ENCODE peak calls at places on chromosomes 1 and 21, in six cellular contexts. One of them, this sample, is unnamed.
A peak's percentile ranks its signal among the peaks of the same experiment; 100 is the strongest.

GRCh38 chr1:9993571-9994075 is 3.4 kb upstream of the RBP7 start:
- DNase-seq in GM23338: no peak
- DNase-seq in GM23248: no peak
- DNase-seq in PC-3: no peak
- DNase-seq in neural progenitor cell: no peak
- DNase-seq in MM.1S: no peak
- DNase-seq in this sample: no peak

GRCh38 chr1:43541721-43542401 is 11.2 kb downstream of the PTPRF start:
- DNase-seq in GM23338: no peak
- DNase-seq in GM23248: peak; percentile 52
- DNase-seq in PC-3: no peak
- DNase-seq in neural progenitor cell: no peak
- DNase-seq in MM.1S: no peak
- DNase-seq in this sample: no peak

GRCh38 chr1:218867941-218868656 is 305.6 kb upstream of the LYPLAL1 start:
- DNase-seq in GM23338: no peak
- DNase-seq in GM23248: no peak
- DNase-seq in PC-3: no peak
- DNase-seq in neural progenitor cell: no peak
- DNase-seq in MM.1S: no peak
- DNase-seq in this sample: no peak

GRCh38 chr1:220527279-220528048 is 472 bp upstream of the MARK1 start:
- DNase-seq in GM23338: peak; percentile 46
- DNase-seq in GM23248: peak; percentile 15
- DNase-seq in PC-3: peak; percentile 20
- DNase-seq in neural progenitor cell: peak; percentile 38
- DNase-seq in MM.1S: no peak
- DNase-seq in this sample: no peak

GRCh38 chr1:53315456-53316048 is 12.3 kb downstream of the LRP8 start:
- DNase-seq in GM23338: no peak
- DNase-seq in GM23248: no peak
- DNase-seq in PC-3: no peak
- DNase-seq in neural progenitor cell: no peak
- DNase-seq in MM.1S: no peak
- DNase-seq in this sample: no peak

GRCh38 chr1:98700228-98700627 is 38.7 kb downstream of the SNX7 start:
- DNase-seq in GM23338: no peak
- DNase-seq in GM23248: no peak
- DNase-seq in PC-3: peak; percentile 71
- DNase-seq in neural progenitor cell: no peak
- DNase-seq in MM.1S: no peak
- DNase-seq in this sample: no peak

GRCh38 chr1:182431278-182431677 is 18.7 kb upstream of the RGSL1 start:
- DNase-seq in GM23338: no peak
- DNase-seq in GM23248: no peak
- DNase-seq in PC-3: no peak
- DNase-seq in neural progenitor cell: peak; percentile 30
- DNase-seq in MM.1S: no peak
- DNase-seq in this sample: no peak

GRCh38 chr1:201709564-201710295 is 119.2 kb upstream of the IPO9 start:
- DNase-seq in GM23338: peak; percentile 87
- DNase-seq in GM23248: peak; percentile 85
- DNase-seq in PC-3: peak; percentile 65
- DNase-seq in neural progenitor cell: peak; percentile 83
- DNase-seq in MM.1S: peak; percentile 71
- DNase-seq in this sample: peak; percentile 71

GRCh38 chr1:91582431-91582921 is 81.8 kb downstream of the CDC7 start:
- DNase-seq in GM23338: no peak
- DNase-seq in GM23248: peak; percentile 95
- DNase-seq in PC-3: peak; percentile 89
- DNase-seq in neural progenitor cell: no peak
- DNase-seq in MM.1S: no peak
- DNase-seq in this sample: no peak

GRCh38 chr1:154953611-154954038 is 2.3 kb downstream of the PBXIP1 start:
- DNase-seq in GM23338: no peak
- DNase-seq in GM23248: no peak
- DNase-seq in PC-3: no peak
- DNase-seq in neural progenitor cell: no peak
- DNase-seq in MM.1S: peak; percentile 67
- DNase-seq in this sample: no peak

GRCh38 chr1:219277304-219277840 is 103.7 kb downstream of the LYPLAL1 start:
- DNase-seq in GM23338: no peak
- DNase-seq in GM23248: no peak
- DNase-seq in PC-3: no peak
- DNase-seq in neural progenitor cell: no peak
- DNase-seq in MM.1S: no peak
- DNase-seq in this sample: no peak

GRCh38 chr1:203351037-203351625 is at the start of gene FMOD:
- DNase-seq in GM23338: peak; percentile 71
- DNase-seq in GM23248: peak; percentile 74
- DNase-seq in PC-3: no peak
- DNase-seq in neural progenitor cell: peak; percentile 40
- DNase-seq in MM.1S: no peak
- DNase-seq in this sample: no peak

GRCh38 chr1:38571726-38572125 is 287.8 kb downstream of the RRAGC start:
- DNase-seq in GM23338: no peak
- DNase-seq in GM23248: no peak
- DNase-seq in PC-3: no peak
- DNase-seq in neural progenitor cell: no peak
- DNase-seq in MM.1S: no peak
- DNase-seq in this sample: no peak

GRCh38 chr1:119101563-119101962 is 38.9 kb downstream of the WARS2 start:
- DNase-seq in GM23338: no peak
- DNase-seq in GM23248: peak; percentile 75
- DNase-seq in PC-3: no peak
- DNase-seq in neural progenitor cell: no peak
- DNase-seq in MM.1S: no peak
- DNase-seq in this sample: no peak

GRCh38 chr1:209105769-209106168 is 477.7 kb upstream of the CAMK1G start:
- DNase-seq in GM23338: no peak
- DNase-seq in GM23248: no peak
- DNase-seq in PC-3: no peak
- DNase-seq in neural progenitor cell: no peak
- DNase-seq in MM.1S: no peak
- DNase-seq in this sample: no peak

GRCh38 chr1:25810341-25811299 is 9.1 kb upstream of the MTFR1L start:
- DNase-seq in GM23338: peak; percentile 90
- DNase-seq in GM23248: peak; percentile 67
- DNase-seq in PC-3: peak; percentile 62
- DNase-seq in neural progenitor cell: peak; percentile 90
- DNase-seq in MM.1S: peak; percentile 50
- DNase-seq in this sample: peak; percentile 71

GRCh38 chr1:96559707-96560588 is 161.6 kb upstream of the PTBP2 start:
- DNase-seq in GM23338: peak; percentile 87
- DNase-seq in GM23248: peak; percentile 97
- DNase-seq in PC-3: peak; percentile 81
- DNase-seq in neural progenitor cell: no peak
- DNase-seq in MM.1S: no peak
- DNase-seq in this sample: peak; percentile 75

GRCh38 chr1:27960762-27961645 is 1.2 kb downstream of the XKR8 start:
- DNase-seq in GM23338: no peak
- DNase-seq in GM23248: peak; percentile 78
- DNase-seq in PC-3: peak; percentile 40
- DNase-seq in neural progenitor cell: peak; percentile 18
- DNase-seq in MM.1S: no peak
- DNase-seq in this sample: no peak

GRCh38 chr1:205375816-205376545 is 19.3 kb upstream of the KLHDC8A start:
- DNase-seq in GM23338: peak; percentile 87
- DNase-seq in GM23248: peak; percentile 88
- DNase-seq in PC-3: peak; percentile 87
- DNase-seq in neural progenitor cell: peak; percentile 79
- DNase-seq in MM.1S: no peak
- DNase-seq in this sample: peak; percentile 25

GRCh38 chr1:231241751-231242150 is 739 bp downstream of the GNPAT start:
- DNase-seq in GM23338: peak; percentile 25
- DNase-seq in GM23248: peak; percentile 53
- DNase-seq in PC-3: peak; percentile 38
- DNase-seq in neural progenitor cell: peak; percentile 16
- DNase-seq in MM.1S: peak; percentile 28
- DNase-seq in this sample: peak; percentile 8

GRCh38 chr1:228360533-228361313 is 45.9 kb downstream of the TRIM11 start:
- DNase-seq in GM23338: no peak
- DNase-seq in GM23248: no peak
- DNase-seq in PC-3: no peak
- DNase-seq in neural progenitor cell: no peak
- DNase-seq in MM.1S: no peak
- DNase-seq in this sample: no peak

GRCh38 chr1:164774819-164775654 is 216.1 kb downstream of the PBX1 start:
- DNase-seq in GM23338: no peak
- DNase-seq in GM23248: no peak
- DNase-seq in PC-3: no peak
- DNase-seq in neural progenitor cell: peak; percentile 61
- DNase-seq in MM.1S: no peak
- DNase-seq in this sample: no peak

GRCh38 chr1:193406901-193407300 is 220.5 kb upstream of the B3GALT2 start:
- DNase-seq in GM23338: peak; percentile 76
- DNase-seq in GM23248: peak; percentile 76
- DNase-seq in PC-3: peak; percentile 56
- DNase-seq in neural progenitor cell: peak; percentile 50
- DNase-seq in MM.1S: peak; percentile 74
- DNase-seq in this sample: no peak

GRCh38 chr1:113871597-113872113 is at the start of gene PTPN22:
- DNase-seq in GM23338: no peak
- DNase-seq in GM23248: peak; percentile 91
- DNase-seq in PC-3: peak; percentile 57
- DNase-seq in neural progenitor cell: no peak
- DNase-seq in MM.1S: peak; percentile 58
- DNase-seq in this sample: no peak

GRCh38 chr21:44758141-44758561 is 43.5 kb downstream of the UBE2G2 start:
- DNase-seq in GM23338: no peak
- DNase-seq in GM23248: no peak
- DNase-seq in PC-3: no peak
- DNase-seq in neural progenitor cell: no peak
- DNase-seq in MM.1S: no peak
- DNase-seq in this sample: no peak

GRCh38 chr21:15840406-15840805 is 110.6 kb downstream of the USP25 start:
- DNase-seq in GM23338: no peak
- DNase-seq in GM23248: no peak
- DNase-seq in PC-3: no peak
- DNase-seq in neural progenitor cell: no peak
- DNase-seq in MM.1S: no peak
- DNase-seq in this sample: no peak

GRCh38 chr1:210376836-210377377 is 48.2 kb downstream of the HHAT start:
- DNase-seq in GM23338: no peak
- DNase-seq in GM23248: no peak
- DNase-seq in PC-3: peak; percentile 27
- DNase-seq in neural progenitor cell: no peak
- DNase-seq in MM.1S: no peak
- DNase-seq in this sample: no peak

GRCh38 chr1:29648026-29648425 is 411.7 kb downstream of the PTPRU start:
- DNase-seq in GM23338: no peak
- DNase-seq in GM23248: no peak
- DNase-seq in PC-3: no peak
- DNase-seq in neural progenitor cell: no peak
- DNase-seq in MM.1S: no peak
- DNase-seq in this sample: no peak

GRCh38 chr1:206479164-206480125 is 9.2 kb downstream of the IKBKE start:
- DNase-seq in GM23338: peak; percentile 92
- DNase-seq in GM23248: peak; percentile 80
- DNase-seq in PC-3: peak; percentile 95
- DNase-seq in neural progenitor cell: peak; percentile 83
- DNase-seq in MM.1S: peak; percentile 79
- DNase-seq in this sample: peak; percentile 51

GRCh38 chr1:98903261-98903660 is 101.4 kb downstream of the PLPPR5 start:
- DNase-seq in GM23338: no peak
- DNase-seq in GM23248: peak; percentile 80
- DNase-seq in PC-3: peak; percentile 95
- DNase-seq in neural progenitor cell: no peak
- DNase-seq in MM.1S: no peak
- DNase-seq in this sample: peak; percentile 74

GRCh38 chr21:27079807-27080206 is 112.9 kb upstream of the ADAMTS5 start:
- DNase-seq in GM23338: no peak
- DNase-seq in GM23248: no peak
- DNase-seq in PC-3: no peak
- DNase-seq in neural progenitor cell: no peak
- DNase-seq in MM.1S: no peak
- DNase-seq in this sample: no peak

DNA sequence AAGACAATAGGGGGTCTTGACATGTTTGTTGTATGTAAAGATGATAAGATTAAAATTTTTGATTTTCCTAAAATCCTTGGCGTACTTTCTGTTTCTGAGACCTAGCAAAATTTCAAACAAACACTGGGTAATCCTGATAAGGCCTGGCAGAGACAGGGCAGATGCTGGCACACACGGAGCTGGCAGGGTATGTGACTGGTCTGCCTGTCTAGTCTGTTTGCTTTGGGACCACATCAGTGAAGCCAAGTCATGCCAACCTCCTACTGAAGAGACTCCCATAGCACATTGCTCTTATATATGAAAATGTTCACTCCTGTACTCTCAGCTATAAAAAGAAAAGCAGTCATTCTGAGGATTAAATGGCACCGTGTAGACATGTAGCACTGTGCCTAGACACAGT is 14.1 kb downstream of the TOR3A start:
- DNase-seq in GM23338: no peak
- DNase-seq in GM23248: no peak
- DNase-seq in PC-3: no peak
- DNase-seq in neural progenitor cell: no peak
- DNase-seq in MM.1S: no peak
- DNase-seq in this sample: no peak
- H3F3A ChIP-seq in GM23338: no peaks in the 10 kb centered on the region
- H3F3A ChIP-seq in GM23248: peaks cover 96% of the 10 kb centered on the region
- H3F3A ChIP-seq in PC-3: no peaks in the 10 kb centered on the region
- H3F3A ChIP-seq in neural progenitor cell: no peaks in the 10 kb centered on the region
- H3F3A ChIP-seq in MM.1S: peaks cover 22% of the 10 kb centered on the region
- H3F3A ChIP-seq in this sample: peaks cover 13% of the 10 kb centered on the region

GRCh38 chr1:3628445-3628844 is 3.6 kb downstream of the TPRG1L start:
- DNase-seq in GM23338: no peak
- DNase-seq in GM23248: no peak
- DNase-seq in PC-3: no peak
- DNase-seq in neural progenitor cell: no peak
- DNase-seq in MM.1S: no peak
- DNase-seq in this sample: no peak
- H3K36me3 ChIP-seq in GM23338: no peaks in the 10 kb centered on the region
- H3K36me3 ChIP-seq in GM23248: peaks cover 4% of the 10 kb centered on the region
- H3K36me3 ChIP-seq in PC-3: peaks cover 34% of the 10 kb centered on the region
- H3K36me3 ChIP-seq in neural progenitor cell: no peaks in the 10 kb centered on the region
- H3K36me3 ChIP-seq in MM.1S: peaks cover 3% of the 10 kb centered on the region
- H3K36me3 ChIP-seq in this sample: no peaks in the 10 kb centered on the region

GRCh38 chr1:50426108-50426700 is 3.0 kb upstream of the DMRTA2 start:
- DNase-seq in GM23338: peak; percentile 37
- DNase-seq in GM23248: no peak
- DNase-seq in PC-3: no peak
- DNase-seq in neural progenitor cell: peak; percentile 34
- DNase-seq in MM.1S: no peak
- DNase-seq in this sample: no peak
- TF ChIP-seq EZH2 in GM23338: peak; percentile 82
- TF ChIP-seq EZH2 in GM23248: peak; percentile 59
- TF ChIP-seq EZH2 in PC-3: no peak
- TF ChIP-seq EZH2 in neural progenitor cell: no peak
- TF ChIP-seq EZH2 in MM.1S: no peak
- TF ChIP-seq EZH2 in this sample: no peak

DNA sequence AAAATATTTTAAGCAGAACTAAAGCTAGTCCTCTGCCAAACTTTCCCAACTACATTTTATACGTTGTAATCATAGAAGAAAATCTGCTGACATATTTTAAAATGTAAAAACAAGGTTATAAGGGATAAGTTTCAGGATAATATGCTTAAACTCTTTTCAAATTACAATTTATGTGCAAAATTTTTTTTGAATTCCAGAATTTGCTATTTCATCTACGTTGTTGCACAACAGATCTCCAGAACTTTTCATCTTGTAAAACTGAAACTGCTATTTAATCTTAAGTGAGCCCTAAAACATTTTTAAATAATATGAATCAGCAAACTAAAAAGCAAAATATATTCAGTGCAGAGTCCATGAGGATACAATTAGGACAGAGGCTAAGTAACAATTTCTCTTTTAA is 5.9 kb downstream of the EDEM3 start:
- DNase-seq in GM23338: no peak
- DNase-seq in GM23248: peak; percentile 36
- DNase-seq in PC-3: no peak
- DNase-seq in neural progenitor cell: no peak
- DNase-seq in MM.1S: no peak
- DNase-seq in this sample: no peak
- H3F3A ChIP-seq in GM23338: no peaks in the 10 kb centered on the region
- H3F3A ChIP-seq in GM23248: peaks cover 7% of the 10 kb centered on the region
- H3F3A ChIP-seq in PC-3: no peaks in the 10 kb centered on the region
- H3F3A ChIP-seq in neural progenitor cell: peaks cover 6% of the 10 kb centered on the region
- H3F3A ChIP-seq in MM.1S: peaks cover 64% of the 10 kb centered on the region
- H3F3A ChIP-seq in this sample: peaks cover 3% of the 10 kb centered on the region

This sample was measured in PC-9.